ENCODE peak calls at places on chromosomes 2 and 18, in eight cellular contexts. Q is AG09309, T is MCF 10A, G is heart left ventricle, V is fibroblast of villous mesenchyme, J is GM10248, Z is K562, P is endothelial cell. D is an unnamed sample.

GRCh38 chr2:23566236-23567142 is 181.5 kb downstream of the KLHL29 start:
- DNase-seq in Q (no peak), T (peak), G (no peak), V (peak), J (peak), Z (peak), P (peak), D (peak)

GRCh38 chr2:179020156-179020750 is 29.7 kb downstream of the CCDC141 start:
- DNase-seq in Q (no peak), T (peak), G (peak), V (no peak), J (peak), Z (peak), P (peak), D (peak)

GRCh38 chr18:48531082-48531403 is 7.8 kb upstream of the CTIF start:
- DNase-seq in Q (no peak), T (no peak), G (no peak), V (no peak), J (no peak), Z (no peak), P (no peak), D (no peak)

GRCh38 chr2:217935245-217935879 is 67.4 kb downstream of the TNS1 start:
- DNase-seq in Q (no peak), T (no peak), G (peak), V (peak), J (no peak), Z (no peak), P (no peak), D (peak)

GRCh38 chr2:200308001-200308400 is 1.5 kb downstream of the SPATS2L start:
- DNase-seq in Q (no peak), T (peak), G (no peak), V (peak), J (no peak), Z (no peak), P (no peak), D (peak)

GRCh38 chr2:168722592-168722991 is 79.8 kb upstream of the NOSTRIN start:
- DNase-seq in Q (no peak), T (peak), G (peak), V (peak), J (no peak), Z (no peak), P (no peak), D (peak)

GRCh38 chr2:217611056-217611455 is 391.7 kb downstream of the TNS1 start:
- DNase-seq in Q (no peak), T (no peak), G (no peak), V (no peak), J (peak), Z (no peak), P (no peak), D (no peak)

GRCh38 chr2:240324312-240325005 is 111.0 kb upstream of the GPC1 start:
- DNase-seq in Q (no peak), T (no peak), G (no peak), V (no peak), J (no peak), Z (no peak), P (no peak), D (no peak)

GRCh38 chr2:100610381-100610831 is 47.6 kb downstream of the PDCL3 start:
- DNase-seq in Q (no peak), T (peak), G (peak), V (peak), J (peak), Z (peak), P (peak), D (peak)

GRCh38 chr2:104939570-104940235 is 85.8 kb downstream of the POU3F3 start:
- DNase-seq in Q (no peak), T (no peak), G (no peak), V (no peak), J (no peak), Z (no peak), P (no peak), D (no peak)

GRCh38 chr18:54278615-54279014 is 9.3 kb downstream of the POLI start:
- DNase-seq in Q (no peak), T (no peak), G (no peak), V (no peak), J (no peak), Z (no peak), P (no peak), D (no peak)

GRCh38 chr2:40332096-40332826 is 119.6 kb downstream of the SLC8A1 start:
- DNase-seq in Q (no peak), T (peak), G (no peak), V (peak), J (no peak), Z (no peak), P (no peak), D (peak)

GRCh38 chr2:237876056-237876439 is 16.6 kb downstream of the RAMP1 start:
- DNase-seq in Q (no peak), T (no peak), G (no peak), V (no peak), J (no peak), Z (no peak), P (no peak), D (no peak)

GRCh38 chr2:168712053-168712452 is 90.4 kb upstream of the NOSTRIN start:
- DNase-seq in Q (no peak), T (no peak), G (no peak), V (peak), J (peak), Z (no peak), P (no peak), D (no peak)

GRCh38 chr2:60553496-60553991 is at the start of gene BCL11A:
- DNase-seq in Q (peak), T (peak), G (peak), V (peak), J (peak), Z (no peak), P (peak), D (peak)

GRCh38 chr2:191869781-191870180 is 22.9 kb upstream of the CAVIN2 start:
- DNase-seq in Q (no peak), T (no peak), G (no peak), V (no peak), J (no peak), Z (no peak), P (no peak), D (no peak)

GRCh38 chr2:191870744-191871143 is 23.9 kb upstream of the CAVIN2 start:
- DNase-seq in Q (no peak), T (no peak), G (no peak), V (no peak), J (no peak), Z (no peak), P (no peak), D (no peak)

GRCh38 chr2:191867507-191867847 is 20.6 kb upstream of the CAVIN2 start:
- DNase-seq in Q (no peak), T (no peak), G (no peak), V (no peak), J (no peak), Z (no peak), P (no peak), D (no peak)

GRCh38 chr2:191866675-191867506 is 20.0 kb upstream of the CAVIN2 start:
- DNase-seq in Q (peak), T (peak), G (peak), V (peak), J (no peak), Z (peak), P (no peak), D (peak)

GRCh38 chr2:191869178-191869577 is 22.3 kb upstream of the CAVIN2 start:
- DNase-seq in Q (no peak), T (peak), G (no peak), V (peak), J (no peak), Z (peak), P (peak), D (peak)
- TF ChIP-seq CTCF in Q (peak), T (no peak), G (no peak), V (peak), J (no peak), Z (peak), P (peak), D (peak)

GRCh38 chr18:5772271-5772670 is 123.1 kb downstream of the TMEM200C start:
- DNase-seq in Q (no peak), T (no peak), G (no peak), V (no peak), J (no peak), Z (no peak), P (no peak), D (no peak)
- TF ChIP-seq CTCF in Q (no peak), T (no peak), G (no peak), V (no peak), J (no peak), Z (no peak), P (no peak), D (no peak)

GRCh38 chr2:127707890-127708648 is 6.8 kb downstream of the SFT2D3 start:
- DNase-seq in Q (no peak), T (peak), G (no peak), V (no peak), J (no peak), Z (no peak), P (no peak), D (no peak)
- TF ChIP-seq CTCF in Q (no peak), T (no peak), G (no peak), V (no peak), J (no peak), Z (no peak), P (no peak), D (no peak)

GRCh38 chr2:14288016-14288415 is 344.5 kb upstream of the LRATD1 start:
- DNase-seq in Q (no peak), T (peak), G (no peak), V (no peak), J (no peak), Z (no peak), P (no peak), D (no peak)
- TF ChIP-seq CTCF in Q (no peak), T (no peak), G (no peak), V (no peak), J (peak), Z (no peak), P (no peak), D (no peak)

GRCh38 chr18:29176681-29177080 is 999.8 kb upstream of the CDH2 start:
- DNase-seq in Q (no peak), T (no peak), G (no peak), V (no peak), J (no peak), Z (no peak), P (no peak), D (no peak)

GRCh38 chr18:29184654-29185053 is 1007.7 kb upstream of the CDH2 start:
- DNase-seq in Q (no peak), T (peak), G (no peak), V (no peak), J (no peak), Z (no peak), P (no peak), D (no peak)

GRCh38 chr18:29185801-29186200 is 1008.9 kb upstream of the CDH2 start:
- DNase-seq in Q (no peak), T (no peak), G (no peak), V (no peak), J (no peak), Z (no peak), P (no peak), D (no peak)

DNA sequence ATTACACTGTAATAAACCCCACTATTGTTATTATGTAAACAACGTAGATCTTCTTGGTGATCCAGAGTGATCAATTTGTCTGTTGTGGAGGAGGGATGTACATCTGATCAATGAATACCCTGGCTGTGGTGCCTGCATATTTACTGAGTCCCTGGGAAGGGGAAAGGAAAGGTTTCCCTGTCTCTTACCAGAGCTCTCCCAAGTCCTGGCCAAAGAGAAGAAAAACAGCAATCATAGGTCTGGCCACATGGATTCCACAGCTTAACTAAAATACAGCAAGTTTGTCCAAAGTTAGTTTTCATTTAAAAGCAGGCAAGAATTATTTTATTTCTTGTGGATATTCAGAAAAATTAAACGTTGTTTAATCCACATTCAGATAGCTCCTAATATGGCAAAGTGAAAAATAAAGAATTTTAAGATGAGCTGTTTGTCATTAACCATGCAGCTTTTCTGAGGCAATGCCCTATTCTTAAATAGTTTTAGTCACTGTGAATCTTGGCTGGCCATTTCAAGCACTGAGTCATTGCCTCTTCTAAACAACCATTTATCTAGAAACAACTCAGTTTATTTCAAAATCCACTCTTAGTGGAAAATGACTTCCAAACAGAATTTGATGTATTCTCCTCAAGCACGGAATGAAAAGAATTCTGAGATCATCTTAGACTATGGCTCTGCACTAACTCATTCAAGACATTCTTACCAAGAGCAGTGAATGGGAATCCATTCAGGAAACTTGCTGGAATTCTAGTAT is 1004.4 kb upstream of the CDH2 start:
- DNase-seq in Q (peak), T (peak), G (no peak), V (peak), J (no peak), Z (no peak), P (no peak), D (peak)
- TF ChIP-seq CTCF in Q (no peak), T (no peak), G (no peak), V (no peak), J (no peak), Z (no peak), P (no peak), D (no peak)

DNA sequence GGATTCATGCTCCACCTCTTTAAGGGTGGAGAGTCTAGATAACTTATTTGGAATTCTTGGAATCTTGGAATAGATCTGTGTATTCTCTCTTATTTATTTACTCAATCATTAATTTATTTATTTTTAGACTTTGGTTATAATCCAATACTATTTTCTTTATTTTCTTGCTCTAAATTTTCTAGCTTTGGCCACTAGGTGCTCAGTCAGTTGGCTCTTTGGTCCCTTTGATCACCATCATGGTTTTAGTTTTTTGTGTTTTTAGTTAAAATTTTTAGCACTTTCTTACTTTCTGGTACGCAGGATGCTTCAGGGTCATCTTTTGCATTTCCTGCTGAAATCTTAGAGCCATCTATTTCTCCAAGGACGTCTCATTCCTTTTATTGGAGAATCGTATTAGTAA is 5.2 kb upstream of the PLEK start:
- DNase-seq in Q (no peak), T (no peak), G (no peak), V (no peak), J (no peak), Z (no peak), P (no peak), D (no peak)
- TF ChIP-seq CTCF in Q (peak), T (no peak), G (no peak), V (peak), J (no peak), Z (peak), P (peak), D (peak)

DNA sequence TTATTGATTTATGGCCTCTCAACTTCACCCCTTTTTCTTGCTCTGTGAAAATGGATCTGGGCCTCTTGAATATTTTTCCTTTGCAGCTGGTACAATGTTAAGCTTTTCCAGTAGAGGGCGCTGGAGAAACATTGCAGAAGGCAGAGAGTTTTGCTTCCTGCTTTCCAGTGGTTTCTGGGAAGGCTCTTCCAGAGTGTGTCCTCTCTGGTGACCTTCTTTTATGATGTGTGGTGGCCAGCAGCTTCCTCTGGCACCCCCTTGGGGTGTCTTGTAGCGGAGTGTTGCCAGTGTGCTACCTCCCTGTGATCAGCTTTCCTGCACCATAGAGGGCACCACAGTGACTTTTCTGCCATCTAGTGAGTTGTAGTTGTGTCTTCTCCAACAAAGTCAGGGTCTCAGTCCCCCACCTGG is 25.4 kb upstream of the MGAT5 start:
- DNase-seq in Q (no peak), T (no peak), G (no peak), V (no peak), J (no peak), Z (peak), P (peak), D (no peak)
- TF ChIP-seq CTCF in Q (peak), T (peak), G (peak), V (peak), J (peak), Z (peak), P (peak), D (peak)

DNA sequence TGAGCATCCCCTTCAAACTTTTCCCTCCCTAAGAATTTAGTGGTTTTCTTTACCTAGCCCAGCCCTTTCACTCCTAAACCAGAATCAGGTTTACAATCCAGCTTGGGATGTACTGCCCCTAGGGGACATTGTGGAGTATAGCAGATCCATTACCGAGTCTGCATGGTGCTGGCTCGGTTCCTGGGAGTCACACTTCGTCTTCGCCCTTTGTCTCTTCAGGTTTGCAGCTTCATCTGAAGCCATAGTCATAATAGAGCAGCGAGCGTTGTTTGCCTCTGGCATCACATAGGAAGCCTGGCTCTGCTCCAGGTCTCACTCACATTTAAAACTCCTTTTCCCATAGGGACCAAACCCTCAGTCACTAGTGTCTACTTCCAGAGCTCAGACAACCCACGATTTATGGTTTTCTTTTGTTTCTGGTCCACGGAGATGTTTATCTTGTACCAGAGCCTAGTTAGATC is 16.8 kb upstream of the LYPD6 start:
- DNase-seq in Q (no peak), T (peak), G (no peak), V (peak), J (peak), Z (peak), P (peak), D (peak)
- TF ChIP-seq CTCF in Q (peak), T (peak), G (peak), V (peak), J (peak), Z (peak), P (peak), D (peak)

GRCh38 chr2:137937246-137937645 is 27.0 kb upstream of the HNMT start:
- DNase-seq in Q (no peak), T (no peak), G (no peak), V (no peak), J (no peak), Z (no peak), P (no peak), D (no peak)
- TF ChIP-seq CTCF in Q (no peak), T (no peak), G (no peak), V (no peak), J (no peak), Z (no peak), P (no peak), D (no peak)

DNA sequence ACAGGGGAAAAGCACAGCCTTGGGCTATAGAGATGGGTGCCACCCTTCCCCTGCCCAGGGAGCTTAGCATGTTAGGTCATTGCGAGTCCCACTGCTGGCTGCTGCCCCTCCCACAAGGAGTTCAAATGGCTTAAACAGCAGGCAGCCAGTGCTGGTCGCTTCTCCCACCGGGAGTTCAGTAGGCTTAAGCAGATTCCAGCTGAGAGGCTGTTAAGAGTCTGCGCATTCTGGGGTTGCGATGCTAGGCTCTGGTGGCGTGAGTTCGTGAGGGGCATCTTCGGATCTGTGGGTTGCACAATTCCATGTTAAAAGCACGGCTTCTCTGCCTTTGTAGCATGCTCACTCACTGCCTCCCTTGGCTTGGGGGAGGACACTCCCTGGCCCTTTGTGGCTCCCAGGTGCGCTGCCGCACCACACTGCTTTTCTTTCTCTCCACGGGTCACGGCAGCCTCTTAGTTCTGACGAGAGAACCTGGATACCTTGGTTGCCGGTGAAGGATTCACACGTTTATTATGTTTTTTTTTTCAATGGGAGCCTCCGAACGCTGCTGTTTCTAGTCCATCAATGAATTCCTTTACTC is 93.2 kb downstream of the UNC80 start:
- DNase-seq in Q (no peak), T (no peak), G (no peak), V (no peak), J (no peak), Z (no peak), P (no peak), D (no peak)
- TF ChIP-seq CTCF in Q (no peak), T (no peak), G (no peak), V (no peak), J (no peak), Z (no peak), P (no peak), D (no peak)